ENCODE peak calls at places on chromosomes 16 and 17, in nine cellular contexts. X, U, O, T, C, B, F, G and A are unnamed samples.

GRCh38 chr17:57471941-57472368 is 215.6 kb downstream of the MSI2 start:
- DNase-seq in T (no peak), C (no peak), G (no peak), X (no peak), B (no peak), F (no peak), U (no peak), O (no peak), A (no peak)

GRCh38 chr16:4140652-4141051 is 24.4 kb upstream of the ADCY9 start:
- DNase-seq in T (peak), O (no peak), F (no peak), B (no peak), X (no peak), C (no peak), G (peak), U (peak), A (no peak)

GRCh38 chr16:17076121-17076757 is 394.5 kb downstream of the XYLT1 start:
- DNase-seq in F (no peak), T (no peak), B (no peak), X (no peak), U (no peak), G (no peak), C (no peak), O (no peak), A (no peak)

GRCh38 chr17:82876602-82877391 is 37.0 kb upstream of the ZNF750 start:
- DNase-seq in F (peak), X (peak), O (no peak), U (peak), B (no peak), C (peak), G (peak), T (peak), A (no peak)

GRCh38 chr17:42050360-42051012 is at the start of gene C17orf113:
- DNase-seq in T (no peak), O (peak), X (peak), B (peak), F (peak), C (peak), G (peak), U (peak), A (peak)

GRCh38 chr17:75090871-75091854 is 3.4 kb downstream of the SLC16A5 start:
- DNase-seq in O (no peak), C (no peak), F (no peak), T (no peak), B (no peak), G (peak), X (no peak), U (no peak), A (no peak)

GRCh38 chr16:86387461-86388440 is 122.6 kb upstream of the FOXF1 start:
- DNase-seq in X (no peak), B (no peak), C (no peak), O (no peak), T (peak), U (peak), G (peak), F (no peak), A (no peak)

GRCh38 chr16:72371307-72372081 is 199.5 kb upstream of the PMFBP1 start:
- DNase-seq in O (no peak), F (no peak), T (peak), C (no peak), G (peak), X (no peak), U (peak), B (no peak), A (no peak)

GRCh38 chr17:67554634-67555033 is 163.1 kb upstream of the NOL11 start:
- DNase-seq in C (no peak), G (no peak), T (no peak), B (no peak), X (no peak), O (no peak), U (no peak), F (no peak), A (no peak)

GRCh38 chr16:55329791-55330190 is 5.8 kb downstream of the IRX6 start:
- DNase-seq in X (no peak), T (no peak), C (no peak), U (no peak), G (peak), B (no peak), O (no peak), F (no peak), A (no peak)

GRCh38 chr17:40516581-40517285 is 15.3 kb upstream of the TNS4 start:
- DNase-seq in X (no peak), C (no peak), O (no peak), G (peak), T (no peak), U (peak), F (no peak), B (no peak), A (no peak)

GRCh38 chr17:79505199-79505598 is 105.7 kb downstream of the RBFOX3 start:
- DNase-seq in G (no peak), B (no peak), C (no peak), F (no peak), T (no peak), U (no peak), O (no peak), X (no peak), A (no peak)

GRCh38 chr16:57941016-57941656 is 29.8 kb downstream of the CNGB1 start:
- DNase-seq in U (no peak), T (peak), O (no peak), F (peak), X (peak), B (no peak), C (peak), G (peak), A (no peak)

GRCh38 chr16:20612551-20613470 is 36.6 kb upstream of the ACSM2B start:
- DNase-seq in T (no peak), O (no peak), B (no peak), G (no peak), X (peak), C (no peak), U (no peak), F (no peak), A (no peak)

GRCh38 chr16:8863594-8864424 is 5.0 kb downstream of the CARHSP1 start:
- DNase-seq in F (peak), O (no peak), U (peak), C (peak), G (peak), T (no peak), X (peak), B (no peak), A (no peak)

GRCh38 chr17:75769536-75769935 is 4.5 kb upstream of the GALK1 start:
- DNase-seq in T (no peak), G (no peak), O (no peak), X (no peak), F (no peak), U (no peak), B (no peak), C (peak), A (no peak)

GRCh38 chr16:26530584-26531289 is 536.0 kb upstream of the C16orf82 start:
- DNase-seq in U (no peak), F (peak), T (no peak), G (no peak), C (no peak), X (no peak), O (no peak), B (no peak), A (no peak)

GRCh38 chr16:3234543-3235541 is at the start of gene ZNF200:
- DNase-seq in B (peak), F (peak), T (peak), O (peak), U (peak), G (peak), X (peak), C (peak), A (peak)

GRCh38 chr17:42459256-42459982 is 741 bp downstream of the ATP6V0A1 start:
- DNase-seq in G (peak), O (no peak), B (peak), C (peak), F (peak), U (peak), T (peak), X (peak), A (no peak)

GRCh38 chr16:27718767-27719445 is 169.0 kb downstream of the KATNIP start:
- DNase-seq in X (no peak), O (no peak), F (peak), U (no peak), B (no peak), C (peak), T (no peak), G (no peak), A (no peak)

GRCh38 chr17:35001549-35001948 is 21.2 kb downstream of the LIG3 start:
- DNase-seq in G (no peak), T (peak), F (no peak), U (no peak), O (no peak), C (no peak), X (no peak), B (no peak), A (no peak)

GRCh38 chr17:77125432-77125901 is 15.3 kb upstream of the SEC14L1 start:
- DNase-seq in C (no peak), B (no peak), T (peak), X (no peak), G (peak), U (peak), O (no peak), F (no peak), A (no peak)